ENCODE peak calls at places on chromosomes 6 and 20, in eight cellular contexts. L is endodermal cell, W is tibial nerve, H is A549, U is adipocyte, O is testis, G is heart right ventricle, Q is RWPE2. V is an unnamed sample. For H3K9me3, the result is how much of the 10 kb centered on the place peaks cover.

GRCh38 chr6:146950351-146950835 is 253.8 kb upstream of the STXBP5 start:
- DNase-seq in L (no peak), W (no peak), H (no peak), U (no peak), O (no peak), G (no peak), Q (no peak), V (no peak)

GRCh38 chr6:32462609-32463008 is 22.9 kb downstream of the HLA-DRA start:
- DNase-seq in L (no peak), W (no peak), H (no peak), U (peak), O (no peak), G (no peak), Q (no peak), V (no peak)

GRCh38 chr20:39762716-39763115 is 800.6 kb downstream of the DHX35 start:
- DNase-seq in L (no peak), W (no peak), H (no peak), U (no peak), O (no peak), G (no peak), Q (no peak), V (no peak)

GRCh38 chr6:130671119-130672104 is 155.8 kb upstream of the SMLR1 start:
- DNase-seq in L (no peak), W (no peak), H (no peak), U (no peak), O (peak), G (peak), Q (no peak), V (no peak)

GRCh38 chr6:3592371-3592941 is 135.6 kb upstream of the SLC22A23 start:
- DNase-seq in L (no peak), W (no peak), H (peak), U (peak), O (no peak), G (no peak), Q (peak), V (peak)

GRCh38 chr20:24303393-24303792 is 166.0 kb upstream of the SYNDIG1 start:
- DNase-seq in L (no peak), W (no peak), H (no peak), U (peak), O (peak), G (no peak), Q (no peak), V (no peak)

GRCh38 chr6:167095888-167096287 is 27.0 kb upstream of the CCR6 start:
- DNase-seq in L (peak), W (no peak), H (no peak), U (no peak), O (no peak), G (no peak), Q (no peak), V (no peak)

GRCh38 chr6:152356659-152357058 is 280.5 kb downstream of the SYNE1 start:
- DNase-seq in L (no peak), W (no peak), H (no peak), U (peak), O (no peak), G (no peak), Q (no peak), V (no peak)

GRCh38 chr20:3795511-3796468 is at the start of gene CDC25B:
- DNase-seq in L (peak), W (peak), H (peak), U (peak), O (peak), G (peak), Q (peak), V (peak)

GRCh38 chr6:125791820-125792165 is 1.0 kb downstream of the NCOA7 start:
- DNase-seq in L (no peak), W (no peak), H (no peak), U (no peak), O (no peak), G (no peak), Q (no peak), V (no peak)

GRCh38 chr6:28772480-28773381 is 151.1 kb downstream of the TRIM27 start:
- DNase-seq in L (peak), W (no peak), H (no peak), U (no peak), O (no peak), G (no peak), Q (no peak), V (no peak)
- H3K9me3 ChIP-seq in L (under half), W (under half), H (under half), U (under half), O (under half), G (under half), Q (under half), V (under half)

GRCh38 chr6:22952076-22952475 is 382.7 kb downstream of the HDGFL1 start:
- DNase-seq in L (no peak), W (no peak), H (no peak), U (peak), O (no peak), G (no peak), Q (no peak), V (no peak)

GRCh38 chr6:22958677-22959076 is 389.3 kb downstream of the HDGFL1 start:
- DNase-seq in L (no peak), W (no peak), H (no peak), U (no peak), O (no peak), G (no peak), Q (no peak), V (no peak)

GRCh38 chr6:22959571-22959970 is 390.2 kb downstream of the HDGFL1 start:
- DNase-seq in L (no peak), W (no peak), H (no peak), U (no peak), O (no peak), G (no peak), Q (no peak), V (no peak)

GRCh38 chr6:22954749-22955385 is 385.5 kb downstream of the HDGFL1 start:
- DNase-seq in L (no peak), W (no peak), H (no peak), U (peak), O (no peak), G (no peak), Q (no peak), V (no peak)

GRCh38 chr6:22956029-22956715 is 386.8 kb downstream of the HDGFL1 start:
- DNase-seq in L (no peak), W (no peak), H (no peak), U (no peak), O (no peak), G (peak), Q (no peak), V (no peak)
- H3K9me3 ChIP-seq in L (under half), W (under half), H (under half), U (under half), O (under half), G (under half), Q (under half), V (under half)

GRCh38 chr20:61757-62156 is 25.7 kb upstream of the DEFB125 start:
- DNase-seq in L (no peak), W (no peak), H (no peak), U (no peak), O (no peak), G (no peak), Q (no peak), V (no peak)
- H3K9me3 ChIP-seq in L (half or more), W (under half), H (under half), U (under half), O (under half), G (under half), Q (under half), V (under half)

GRCh38 chr20:12371955-12372354 is 454.3 kb downstream of the BTBD3 start:
- DNase-seq in L (no peak), W (no peak), H (no peak), U (no peak), O (no peak), G (no peak), Q (no peak), V (no peak)

DNA sequence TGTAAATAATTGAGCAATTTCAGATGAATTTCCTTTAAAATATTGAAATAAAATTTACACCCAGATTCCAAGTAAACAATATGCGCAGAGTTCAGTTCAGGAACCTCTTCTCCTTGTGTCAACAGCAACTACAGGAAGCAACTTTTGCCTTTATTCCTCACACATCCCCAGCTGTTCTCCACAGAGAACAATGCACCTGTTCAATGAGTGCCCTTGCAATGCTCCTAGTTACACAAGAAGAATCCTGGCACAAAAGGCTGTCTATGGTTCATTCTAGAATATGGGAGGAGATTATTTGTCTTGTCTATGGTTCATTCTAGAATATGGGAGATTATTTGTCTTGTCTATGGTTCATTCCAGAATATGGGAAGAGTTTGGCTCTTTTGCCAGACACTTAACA is 454.9 kb downstream of the BTBD3 start:
- DNase-seq in L (no peak), W (no peak), H (no peak), U (no peak), O (no peak), G (no peak), Q (no peak), V (no peak)
- H3K9me3 ChIP-seq in L (under half), W (under half), H (under half), U (under half), O (under half), G (under half), Q (under half), V (under half)

DNA sequence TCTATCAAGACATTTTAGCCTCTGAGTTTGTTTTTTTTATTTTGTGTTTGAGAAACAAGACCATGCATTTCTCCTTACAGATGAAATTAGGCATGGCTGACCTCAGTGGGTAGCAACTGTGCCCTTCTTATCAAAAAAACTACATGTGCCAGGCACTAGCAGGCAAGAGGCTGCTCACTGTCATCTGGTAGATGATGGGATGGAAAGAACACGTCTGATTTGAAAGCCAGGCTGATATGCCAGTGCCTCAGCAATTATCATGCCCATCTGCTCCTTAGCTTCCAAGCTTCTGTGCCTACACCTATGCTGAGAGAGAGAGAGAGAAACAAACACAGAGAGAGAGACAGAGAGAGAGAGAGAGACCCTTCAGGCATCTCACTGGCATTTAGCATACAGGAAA is 149.9 kb downstream of the C6orf118 start:
- DNase-seq in L (no peak), W (no peak), H (no peak), U (no peak), O (no peak), G (no peak), Q (no peak), V (no peak)
- H3K9me3 ChIP-seq in L (under half), W (under half), H (under half), U (under half), O (under half), G (under half), Q (under half), V (under half)

GRCh38 chr20:59650418-59650817 is 46.1 kb downstream of the PHACTR3 start:
- DNase-seq in L (no peak), W (no peak), H (no peak), U (no peak), O (no peak), G (no peak), Q (no peak), V (no peak)

GRCh38 chr20:59647271-59647670 is 42.9 kb downstream of the PHACTR3 start:
- DNase-seq in L (no peak), W (no peak), H (no peak), U (no peak), O (no peak), G (no peak), Q (peak), V (no peak)

GRCh38 chr20:59656417-59656816 is 52.1 kb downstream of the PHACTR3 start:
- DNase-seq in L (no peak), W (no peak), H (no peak), U (no peak), O (no peak), G (no peak), Q (no peak), V (no peak)

GRCh38 chr20:59648720-59649119 is 44.4 kb downstream of the PHACTR3 start:
- DNase-seq in L (no peak), W (no peak), H (no peak), U (no peak), O (no peak), G (no peak), Q (peak), V (no peak)

GRCh38 chr20:59652381-59652780 is 48.0 kb downstream of the PHACTR3 start:
- DNase-seq in L (no peak), W (no peak), H (no peak), U (no peak), O (no peak), G (no peak), Q (no peak), V (no peak)
- H3K9me3 ChIP-seq in L (under half), W (under half), H (under half), U (under half), O (under half), G (under half), Q (under half), V (under half)

V was measured in MG63.